ENCODE peak calls at places on chromosome 17, in nine cellular contexts. X is activated CD4-positive, CD25-positive, alpha-beta regulatory T cell; M is RCC 7860; P is midbrain; W is activated T-helper 1 cell treated with Interleukin-2 at 50 U/mL for 16 hours; B is iPS DF 19.7; V is T-cell; I is GM04504; L is NCI-H345. H is an unnamed sample.

GRCh38 chr17:70886648-70887047 is 717.3 kb downstream of the KCNJ2 start:
- DNase-seq in M (no peak), L (no peak), P (no peak), I (no peak), X (no peak), W (no peak), V (no peak), B (no peak), H (no peak)

GRCh38 chr17:7556627-7557026 is 1.9 kb upstream of the TNFSF13 start:
- DNase-seq in X (no peak), L (no peak), B (no peak), V (no peak), P (no peak), M (no peak), W (no peak), I (no peak), H (no peak)

GRCh38 chr17:62700964-62701705 is 73.7 kb downstream of the MRC2 start:
- DNase-seq in I (no peak), L (no peak), M (no peak), W (no peak), X (no peak), V (no peak), B (no peak), P (no peak), H (no peak)

GRCh38 chr17:44733753-44734152 is 25.0 kb upstream of the ADAM11 start:
- DNase-seq in V (no peak), L (no peak), M (no peak), I (no peak), B (no peak), X (no peak), W (no peak), P (no peak), H (no peak)

GRCh38 chr17:44205962-44206824 is 6.5 kb upstream of the ATXN7L3 start:
- DNase-seq in X (no peak), I (no peak), B (no peak), W (no peak), L (no peak), M (no peak), P (no peak), V (no peak), H (no peak)

GRCh38 chr17:48002920-48003685 is 32.2 kb downstream of the CDK5RAP3 start:
- DNase-seq in V (no peak), I (no peak), P (no peak), L (peak), X (no peak), W (no peak), B (no peak), M (peak), H (no peak)

GRCh38 chr17:20896153-20896649 is 146.6 kb downstream of the USP22 start:
- DNase-seq in P (no peak), W (no peak), V (peak), I (no peak), M (no peak), L (no peak), X (no peak), B (no peak), H (no peak)

GRCh38 chr17:50264263-50265113 is 9.8 kb upstream of the TMEM92 start:
- DNase-seq in W (no peak), X (no peak), I (no peak), M (no peak), B (no peak), V (no peak), P (no peak), L (no peak), H (no peak)

GRCh38 chr17:21089145-21089544 is 37.6 kb upstream of the DHRS7B start:
- DNase-seq in P (no peak), X (no peak), L (no peak), V (no peak), B (no peak), W (no peak), M (peak), I (peak), H (peak)

GRCh38 chr17:27153005-27153404 is 140.9 kb upstream of the WSB1 start:
- DNase-seq in X (no peak), M (no peak), W (no peak), I (no peak), L (no peak), V (no peak), B (no peak), P (no peak), H (peak)

GRCh38 chr17:50043290-50044148 is 12.4 kb upstream of the ITGA3 start:
- DNase-seq in I (no peak), L (no peak), X (no peak), M (peak), P (no peak), V (no peak), B (no peak), W (no peak), H (no peak)

GRCh38 chr17:82909322-82909904 is 69.6 kb upstream of the ZNF750 start:
- DNase-seq in M (no peak), I (no peak), W (no peak), L (no peak), X (no peak), P (no peak), B (no peak), V (peak), H (no peak)